ENCODE peak calls at places on chromosomes 7 and 10, in four cellular contexts. Q, L, M and V are unnamed samples.

GRCh38 chr7:44050121-44050914 is 5.8 kb downstream of the DBNL start:
- DNase-seq in L (no peak), M (no peak), Q (no peak), V (no peak)

GRCh38 chr10:6579904-6580278 is at the start of gene PRKCQ:
- DNase-seq in L (peak; percentile 22), Q (no peak), M (peak; percentile 4), V (no peak)

GRCh38 chr10:11830836-11831519 is 7.8 kb downstream of the PROSER2 start:
- DNase-seq in Q (no peak), L (no peak), M (peak; percentile 38), V (peak; percentile 75)

GRCh38 chr10:85607296-85607695 is 759.3 kb downstream of the GRID1 start:
- DNase-seq in L (no peak), Q (no peak), M (no peak), V (no peak)

GRCh38 chr7:7579638-7580037 is 13.0 kb downstream of the MIOS start:
- DNase-seq in L (no peak), Q (no peak), M (no peak), V (no peak)

GRCh38 chr7:33895025-33895804 is 10.1 kb upstream of the BMPER start:
- DNase-seq in L (peak; percentile 70), M (peak; percentile 90), Q (peak; percentile 78), V (peak; percentile 62)

GRCh38 chr10:78365711-78366110 is 332.0 kb downstream of the RPS24 start:
- DNase-seq in Q (no peak), M (peak; percentile 17), L (no peak), V (no peak)

GRCh38 chr7:64098-64521 is 128.3 kb upstream of the FAM20C start:
- DNase-seq in L (peak; percentile 48), M (peak; percentile 87), Q (no peak), V (peak; percentile 53)

GRCh38 chr7:38429057-38429456 is 155.6 kb upstream of the TARP start:
- DNase-seq in L (no peak), M (no peak), Q (no peak), V (no peak)

GRCh38 chr7:82044497-82045080 is 274.7 kb upstream of the HGF start:
- DNase-seq in M (peak; percentile 73), Q (peak; percentile 6), L (peak; percentile 13), V (peak; percentile 51)

GRCh38 chr7:102421706-102422105 is 11.7 kb upstream of the ORAI2 start:
- DNase-seq in Q (no peak), M (no peak), L (no peak), V (no peak)

GRCh38 chr7:111089822-111090426 is 1.0 kb upstream of the LRRN3 start:
- DNase-seq in Q (peak; percentile 26), L (peak; percentile 41), M (peak; percentile 80), V (peak; percentile 57)

GRCh38 chr7:74544706-74545469 is 91.2 kb downstream of the GTF2IRD1 start:
- DNase-seq in L (peak; percentile 26), M (peak; percentile 85), Q (no peak), V (peak; percentile 16)

GRCh38 chr10:24756283-24756682 is 32.6 kb upstream of the ARHGAP21 start:
- DNase-seq in L (peak; percentile 12), Q (no peak), M (no peak), V (peak; percentile 73)

GRCh38 chr7:151694828-151695580 is 175.3 kb upstream of the RHEB start:
- DNase-seq in L (no peak), M (no peak), Q (no peak), V (no peak)

GRCh38 chr10:33460461-33461294 is 126.2 kb upstream of the NRP1 start:
- DNase-seq in M (peak; percentile 54), L (no peak), Q (no peak), V (no peak)

GRCh38 chr10:102780246-102780645 is 36.5 kb downstream of the WBP1L start:
- DNase-seq in Q (no peak), L (peak; percentile 78), M (peak; percentile 74), V (peak; percentile 95)

GRCh38 chr10:51367120-51367519 is 292.8 kb downstream of the PRKG1 start:
- DNase-seq in Q (no peak), L (no peak), M (peak; percentile 37), V (no peak)

GRCh38 chr7:4159761-4160554 is 522.1 kb upstream of the FOXK1 start:
- DNase-seq in L (peak; percentile 82), Q (no peak), M (no peak), V (peak; percentile 37)

GRCh38 chr10:86650151-86650550 is 4.2 kb upstream of the OPN4 start:
- DNase-seq in M (no peak), Q (no peak), L (no peak), V (no peak)

GRCh38 chr7:70434376-70434775 is 697.6 kb upstream of the GALNT17 start:
- DNase-seq in Q (no peak), M (no peak), L (peak; percentile 7), V (peak; percentile 19)

GRCh38 chr10:12934777-12935176 is 66.7 kb downstream of the CCDC3 start:
- DNase-seq in Q (no peak), M (peak; percentile 74), L (peak; percentile 44), V (peak; percentile 97)

GRCh38 chr10:6647811-6648526 is 67.9 kb upstream of the PRKCQ start:
- DNase-seq in M (peak; percentile 17), L (peak; percentile 69), Q (peak; percentile 68), V (peak; percentile 52)

GRCh38 chr10:119103687-119104652 is at the start of gene DENND10:
- DNase-seq in Q (peak; percentile 97), L (peak; percentile 99), M (peak; percentile 87), V (peak; percentile 37)

GRCh38 chr10:22714524-22715289 is at the start of gene PIP4K2A:
- DNase-seq in Q (peak; percentile 95), L (peak; percentile 69), M (peak; percentile 70), V (peak; percentile 35)

GRCh38 chr7:84914598-84914997 is 272.3 kb downstream of the SEMA3D start:
- DNase-seq in L (no peak), M (peak; percentile 16), Q (no peak), V (no peak)

GRCh38 chr10:95287281-95287680 is 3.5 kb downstream of the PDLIM1 start:
- DNase-seq in M (no peak), L (no peak), Q (no peak), V (no peak)

GRCh38 chr10:90813592-90814365 is 44.1 kb downstream of the HTR7 start:
- DNase-seq in M (no peak), L (no peak), Q (no peak), V (no peak)

GRCh38 chr7:27601217-27601616 is 61.5 kb downstream of the HIBADH start:
- DNase-seq in L (no peak), M (no peak), Q (no peak), V (no peak)

GRCh38 chr10:27911645-27912044 is 87.2 kb downstream of the ODAD2 start:
- DNase-seq in L (no peak), Q (no peak), M (peak; percentile 2), V (no peak)

GRCh38 chr7:76220185-76221057 is 18.7 kb downstream of the SRRM3 start:
- DNase-seq in L (no peak), M (peak; percentile 72), Q (no peak), V (no peak)
- TF ChIP-seq CTCF in L (no peak), M (peak; percentile 49), Q (no peak), V (no peak)

GRCh38 chr10:80473096-80473657 is 19.1 kb downstream of the TSPAN14 start:
- DNase-seq in L (no peak), Q (no peak), M (no peak), V (no peak)

GRCh38 chr10:80471009-80471408 is 16.9 kb downstream of the TSPAN14 start:
- DNase-seq in L (peak; percentile 71), Q (no peak), M (no peak), V (peak; percentile 94)

GRCh38 chr10:80473692-80474596 is 19.8 kb downstream of the TSPAN14 start:
- DNase-seq in Q (no peak), M (peak; percentile 53), L (peak; percentile 83), V (peak; percentile 87)

GRCh38 chr10:80471715-80472233 is 17.7 kb downstream of the TSPAN14 start:
- DNase-seq in M (no peak), L (peak; percentile 95), Q (no peak), V (peak; percentile 97)

GRCh38 chr10:80472234-80473095 is 18.4 kb downstream of the TSPAN14 start:
- DNase-seq in L (peak; percentile 90), Q (peak; percentile 72), M (peak; percentile 94), V (peak; percentile 97)
- TF ChIP-seq CTCF in L (no peak), Q (no peak), M (peak; percentile 14), V (no peak)

DNA sequence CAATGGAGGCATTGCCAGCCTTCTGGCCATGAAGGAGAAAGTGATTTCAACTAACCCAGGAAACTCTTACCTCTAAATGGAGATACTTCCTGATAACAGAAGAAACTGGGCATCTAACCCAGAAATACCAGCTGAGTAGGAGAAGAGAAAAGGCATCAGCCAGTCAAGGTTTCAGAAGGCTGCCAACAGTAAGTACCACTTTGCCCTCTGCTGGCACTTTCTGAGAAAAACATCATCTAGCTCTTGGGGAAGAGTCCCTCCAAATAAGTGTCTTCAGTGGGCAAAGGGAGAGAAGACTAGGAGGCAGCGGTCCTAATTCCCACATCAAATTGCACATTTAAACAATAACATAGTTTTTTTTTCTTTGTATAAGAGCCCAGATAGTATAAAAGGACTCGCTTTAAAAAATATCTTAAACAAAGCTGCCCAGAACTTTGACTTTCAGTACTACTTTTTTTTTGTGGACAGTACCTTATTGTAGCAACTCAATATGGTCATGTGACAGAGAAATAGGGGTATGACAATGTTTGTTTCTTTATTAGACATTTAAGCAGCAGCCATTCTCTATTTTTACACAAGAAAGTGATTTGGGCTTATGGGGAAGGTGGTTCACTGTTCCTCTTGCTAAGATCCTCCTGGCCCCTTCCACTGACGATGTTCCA is 157.3 kb downstream of the CTTNBP2 start:
- DNase-seq in L (peak; percentile 42), Q (peak; percentile 46), M (peak; percentile 83), V (peak; percentile 64)
- TF ChIP-seq CTCF in L (peak; percentile 59), Q (peak; percentile 42), M (peak; percentile 82), V (peak; percentile 78)

GRCh38 chr7:123075838-123076462 is 80.5 kb upstream of the TAS2R16 start:
- DNase-seq in M (peak; percentile 46), Q (peak; percentile 6), L (no peak), V (no peak)

GRCh38 chr7:123067814-123068213 is 72.3 kb upstream of the TAS2R16 start:
- DNase-seq in L (no peak), Q (no peak), M (no peak), V (no peak)

GRCh38 chr7:123070702-123071286 is 75.3 kb upstream of the TAS2R16 start:
- DNase-seq in M (peak; percentile 59), L (no peak), Q (peak; percentile 25), V (peak; percentile 8)
- TF ChIP-seq CTCF in M (peak; percentile 58), L (peak; percentile 47), Q (peak; percentile 47), V (peak; percentile 30)

DNA sequence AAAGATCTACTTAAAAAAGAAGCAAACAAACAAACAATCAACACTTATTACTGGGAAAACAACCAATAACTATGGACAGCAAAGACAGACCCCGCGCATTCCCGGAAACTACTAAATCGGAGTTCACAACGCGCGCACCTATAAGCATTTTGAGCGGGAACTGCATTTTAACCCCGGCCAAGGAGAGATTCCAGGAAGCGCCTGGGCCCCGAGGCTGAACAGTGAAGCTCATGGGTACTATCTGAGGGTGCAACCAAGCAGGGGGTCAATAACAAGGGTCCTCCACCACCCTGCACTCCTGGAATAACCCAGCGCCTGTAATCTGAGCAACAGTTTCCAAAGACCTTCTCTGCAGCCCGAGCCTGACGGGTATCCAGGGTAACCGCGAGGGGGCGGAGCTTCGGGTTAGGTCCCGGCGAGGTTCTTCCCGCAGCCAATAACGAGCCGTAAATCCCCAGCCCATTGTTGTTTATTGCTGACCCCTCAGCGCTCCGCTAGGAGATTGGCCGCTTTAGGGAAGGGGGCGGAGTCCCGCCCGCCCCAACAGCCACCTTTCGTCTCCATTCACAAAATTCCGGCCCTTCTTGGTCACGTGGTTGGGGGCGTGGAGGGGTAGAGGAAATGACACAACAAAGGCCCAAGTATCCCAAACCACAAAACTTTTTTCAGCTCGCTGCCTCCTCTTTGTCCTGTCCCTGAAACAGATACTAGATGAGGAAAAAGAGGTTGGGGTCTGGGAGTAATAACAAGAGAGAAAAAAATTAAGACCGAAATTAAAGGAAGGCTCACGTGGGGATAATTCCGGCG is 1.7 kb upstream of the ETV1 start:
- DNase-seq in Q (peak; percentile 54), M (peak; percentile 99), L (peak; percentile 98), V (peak; percentile 95)
- TF ChIP-seq CTCF in Q (no peak), M (no peak), L (no peak), V (no peak)